ENCODE peak calls at places on chromosomes 13 and 19, in four cellular contexts. One of them, this sample, is unnamed.

GRCh38 chr19:3606690-3607289 is at the start of gene TBXA2R:
- DNase-seq in thoracic aorta: peak; percentile 52
- DNase-seq in Calu3: peak; percentile 54
- DNase-seq in stimulated activated CD4-positive, alpha-beta T cell treated with anti-CD3 and anti-CD28 coated beads, Interleukin-15, amount 100 ng/mL, for 1 hour: no peak
- DNase-seq in this sample: no peak

GRCh38 chr19:33426621-33427475 is 53.3 kb downstream of the CEBPG start:
- DNase-seq in stimulated activated CD4-positive, alpha-beta T cell treated with anti-CD3 and anti-CD28 coated beads, Interleukin-15, amount 100 ng/mL, for 1 hour: no peak
- DNase-seq in Calu3: no peak
- DNase-seq in thoracic aorta: no peak
- DNase-seq in this sample: no peak

GRCh38 chr19:50261446-50261970 is 58.1 kb downstream of the MYH14 start:
- DNase-seq in thoracic aorta: no peak
- DNase-seq in Calu3: no peak
- DNase-seq in stimulated activated CD4-positive, alpha-beta T cell treated with anti-CD3 and anti-CD28 coated beads, Interleukin-15, amount 100 ng/mL, for 1 hour: no peak
- DNase-seq in this sample: no peak

GRCh38 chr19:2578391-2578826 is 102.5 kb downstream of the GADD45B start:
- DNase-seq in stimulated activated CD4-positive, alpha-beta T cell treated with anti-CD3 and anti-CD28 coated beads, Interleukin-15, amount 100 ng/mL, for 1 hour: no peak
- DNase-seq in Calu3: peak; percentile 49
- DNase-seq in thoracic aorta: no peak
- DNase-seq in this sample: no peak

GRCh38 chr19:35459414-35460082 is 11.5 kb downstream of the FFAR2 start:
- DNase-seq in stimulated activated CD4-positive, alpha-beta T cell treated with anti-CD3 and anti-CD28 coated beads, Interleukin-15, amount 100 ng/mL, for 1 hour: no peak
- DNase-seq in Calu3: peak; percentile 11
- DNase-seq in thoracic aorta: no peak
- DNase-seq in this sample: no peak

GRCh38 chr13:72884111-72884510 is 102.2 kb downstream of the PIBF1 start:
- DNase-seq in thoracic aorta: no peak
- DNase-seq in Calu3: no peak
- DNase-seq in stimulated activated CD4-positive, alpha-beta T cell treated with anti-CD3 and anti-CD28 coated beads, Interleukin-15, amount 100 ng/mL, for 1 hour: no peak
- DNase-seq in this sample: no peak

GRCh38 chr19:48252625-48253024 is 3.1 kb downstream of the CARD8 start:
- DNase-seq in Calu3: no peak
- DNase-seq in stimulated activated CD4-positive, alpha-beta T cell treated with anti-CD3 and anti-CD28 coated beads, Interleukin-15, amount 100 ng/mL, for 1 hour: no peak
- DNase-seq in thoracic aorta: no peak
- DNase-seq in this sample: no peak

GRCh38 chr13:44211753-44212152 is 161.9 kb upstream of the SERP2 start:
- DNase-seq in stimulated activated CD4-positive, alpha-beta T cell treated with anti-CD3 and anti-CD28 coated beads, Interleukin-15, amount 100 ng/mL, for 1 hour: no peak
- DNase-seq in thoracic aorta: no peak
- DNase-seq in Calu3: no peak
- DNase-seq in this sample: no peak